ENCODE peak calls at places on chromosome 15, in eight cellular contexts. M is WERI-Rb-1, E is GM12865, K is choroid plexus epithelial cell, N is colonic mucosa, U is AG04450, X is transverse colon, T is BE2C. W is an unnamed sample.

GRCh38 chr15:66923438-66923881 is 141.9 kb upstream of the SMAD3 start:
- DNase-seq in M (peak; percentile 79), E (peak; percentile 44), K (peak; percentile 40), N (peak; percentile 51), U (no peak), X (peak; percentile 43), T (peak; percentile 63), W (no peak)

GRCh38 chr15:60026555-60026954 is 22.4 kb downstream of the FOXB1 start:
- DNase-seq in M (no peak), E (no peak), K (no peak), N (no peak), U (no peak), X (no peak), T (no peak), W (no peak)

GRCh38 chr15:48644498-48644826 is 1.0 kb downstream of the FBN1 start:
- DNase-seq in M (no peak), E (no peak), K (peak; percentile 47), N (no peak), U (no peak), X (no peak), T (no peak), W (no peak)

GRCh38 chr15:51736646-51737537 is 563 bp downstream of the LYSMD2 start:
- DNase-seq in M (peak; percentile 63), E (peak; percentile 77), K (peak; percentile 13), N (peak; percentile 77), U (no peak), X (peak; percentile 67), T (peak; percentile 75), W (no peak)

GRCh38 chr15:64009241-64009640 is 37.0 kb downstream of the DAPK2 start:
- DNase-seq in M (no peak), E (peak; percentile 54), K (peak; percentile 66), N (no peak), U (no peak), X (peak; percentile 50), T (no peak), W (no peak)

GRCh38 chr15:87954783-87955182 is 301.8 kb downstream of the NTRK3 start:
- DNase-seq in M (no peak), E (no peak), K (no peak), N (no peak), U (no peak), X (no peak), T (no peak), W (no peak)

GRCh38 chr15:74209997-74210573 is 7.5 kb upstream of the STRA6 start:
- DNase-seq in M (no peak), E (no peak), K (peak; percentile 82), N (no peak), U (no peak), X (no peak), T (no peak), W (no peak)

GRCh38 chr15:42097018-42097417 is 2.7 kb upstream of the PLA2G4D start:
- DNase-seq in M (no peak), E (no peak), K (no peak), N (no peak), U (no peak), X (no peak), T (no peak), W (no peak)

GRCh38 chr15:62928242-62928995 is 114.1 kb upstream of the TPM1 start:
- DNase-seq in M (peak; percentile 42), E (no peak), K (peak; percentile 88), N (no peak), U (peak; percentile 64), X (no peak), T (peak; percentile 86), W (no peak)
- TF ChIP-seq CTCF in M (peak; percentile 55), E (no peak), K (peak; percentile 39), N (no peak), U (peak; percentile 42), X (no peak), T (peak; percentile 80), W (peak; percentile 27)

DNA sequence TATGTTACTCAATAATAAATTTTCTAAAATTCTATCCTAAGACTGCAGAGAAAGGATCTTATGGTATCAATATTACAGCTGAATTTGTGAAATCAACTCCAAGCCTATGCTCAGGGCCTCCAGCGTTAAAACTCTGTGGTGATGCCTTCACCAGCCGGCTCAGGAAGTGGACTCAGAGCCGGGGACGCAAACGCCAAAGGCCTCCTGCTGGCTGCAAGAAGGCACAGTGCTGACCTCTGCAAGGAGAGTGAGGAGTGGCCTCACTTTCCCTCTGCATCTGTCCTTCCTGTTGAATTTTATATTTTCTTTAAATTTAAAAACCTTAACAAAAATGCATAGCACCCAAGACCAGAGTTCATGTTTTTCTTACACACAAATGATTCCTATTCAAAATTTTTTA is 48.5 kb downstream of the HERC2 start:
- DNase-seq in M (no peak), E (no peak), K (peak; percentile 78), N (no peak), U (no peak), X (no peak), T (no peak), W (no peak)
- TF ChIP-seq CTCF in M (no peak), E (no peak), K (peak; percentile 69), N (no peak), U (peak; percentile 41), X (no peak), T (peak; percentile 9), W (peak; percentile 52)

DNA sequence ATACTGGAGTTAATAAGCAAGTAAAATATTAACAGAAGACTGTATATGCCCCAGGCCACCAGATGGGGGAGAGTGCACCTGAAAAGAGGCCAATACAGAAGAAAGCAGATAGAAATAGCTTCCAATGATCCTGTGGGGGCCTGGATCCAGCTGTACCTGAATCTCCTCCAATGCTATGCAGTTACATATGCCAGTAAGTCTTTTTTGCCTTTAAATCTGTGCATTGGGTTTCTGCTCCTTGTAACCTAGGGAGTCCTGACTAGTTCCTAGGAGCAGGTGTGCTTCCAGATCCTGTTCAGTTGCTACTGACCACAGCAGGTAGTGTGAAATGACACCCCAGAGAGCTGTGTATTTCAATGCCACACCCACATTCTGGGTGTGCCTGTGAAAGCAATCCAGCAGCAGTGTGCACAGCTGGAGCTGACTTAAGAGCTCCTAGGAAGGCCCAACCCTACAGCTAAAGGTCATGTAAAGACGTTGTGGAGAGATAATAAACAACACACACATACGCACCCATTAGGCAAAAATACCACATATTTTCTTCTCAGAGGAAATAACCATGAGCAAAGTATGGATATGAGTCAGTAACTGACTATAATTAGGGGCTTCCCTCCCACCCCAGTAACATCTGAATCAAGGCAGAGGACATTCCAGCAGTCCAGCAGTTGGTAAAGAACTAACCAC is 62.2 kb upstream of the AKAP13 start:
- DNase-seq in M (no peak), E (peak; percentile 91), K (peak; percentile 98), N (peak; percentile 81), U (peak; percentile 82), X (peak; percentile 84), T (no peak), W (no peak)
- TF ChIP-seq CTCF in M (peak; percentile 13), E (peak; percentile 16), K (peak; percentile 50), N (no peak), U (peak; percentile 32), X (no peak), T (no peak), W (peak; percentile 33)

GRCh38 chr15:34793901-34794300 is 1.4 kb downstream of the ACTC1 start:
- DNase-seq in M (no peak), E (no peak), K (no peak), N (no peak), U (no peak), X (no peak), T (no peak), W (no peak)

GRCh38 chr15:34796847-34797246 is 1.5 kb upstream of the ACTC1 start:
- DNase-seq in M (no peak), E (no peak), K (peak; percentile 14), N (no peak), U (no peak), X (no peak), T (no peak), W (no peak)

GRCh38 chr15:34793071-34793470 is 2.3 kb downstream of the ACTC1 start:
- DNase-seq in M (no peak), E (no peak), K (no peak), N (no peak), U (no peak), X (no peak), T (no peak), W (no peak)

GRCh38 chr15:34794590-34795206 is 651 bp downstream of the ACTC1 start:
- DNase-seq in M (no peak), E (no peak), K (no peak), N (no peak), U (no peak), X (no peak), T (no peak), W (no peak)

GRCh38 chr15:34795267-34796081 is at the start of gene ACTC1:
- DNase-seq in M (peak; percentile 33), E (no peak), K (peak; percentile 37), N (no peak), U (no peak), X (no peak), T (no peak), W (peak; percentile 88)
- TF ChIP-seq CTCF in M (no peak), E (no peak), K (no peak), N (no peak), U (no peak), X (no peak), T (no peak), W (no peak)

DNA sequence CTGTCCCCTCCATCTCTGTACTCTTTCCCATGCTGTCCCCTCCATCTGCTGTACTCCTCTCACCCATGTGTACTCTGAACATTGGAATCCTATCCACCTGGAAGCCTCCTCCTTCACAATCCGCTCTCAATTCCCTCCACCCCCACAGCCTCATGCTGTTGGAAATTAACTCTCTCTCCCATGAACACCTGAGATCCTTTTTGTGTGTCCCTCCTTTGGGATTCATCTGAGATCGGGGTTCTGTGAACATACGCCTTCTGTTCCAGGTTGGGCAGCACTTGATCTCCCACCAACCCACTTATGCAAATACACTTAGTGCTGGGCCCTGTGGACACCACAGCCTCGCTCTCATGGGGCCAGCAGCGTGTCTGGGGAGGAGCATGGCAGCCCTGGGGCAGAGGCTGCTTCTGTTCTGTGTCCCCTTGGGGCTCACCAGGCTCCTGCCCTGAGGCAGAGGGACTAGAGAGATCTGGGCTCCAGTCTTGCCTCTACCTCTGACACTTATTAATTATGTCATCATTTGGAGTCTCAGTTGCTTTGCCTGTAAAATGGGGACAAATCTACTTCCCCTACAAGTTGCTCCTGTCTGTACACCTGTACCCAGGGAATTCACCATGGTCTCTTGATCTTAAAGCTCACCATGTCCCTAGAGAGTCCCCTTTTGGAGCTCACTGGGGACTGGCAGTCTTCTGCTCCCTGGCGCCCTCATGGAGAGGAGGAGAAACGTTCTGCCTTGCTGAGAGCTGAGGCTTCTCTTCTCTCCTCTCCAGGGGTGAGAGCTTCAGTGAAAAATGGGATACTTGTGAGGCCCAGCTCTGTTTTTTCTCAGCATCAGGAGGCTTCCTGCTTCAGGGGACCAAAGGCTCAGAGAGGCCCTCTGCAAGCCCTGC is 42.7 kb downstream of the ITGA11 start:
- DNase-seq in M (no peak), E (peak; percentile 29), K (no peak), N (no peak), U (no peak), X (no peak), T (peak; percentile 5), W (peak; percentile 70)
- TF ChIP-seq CTCF in M (no peak), E (no peak), K (peak; percentile 40), N (no peak), U (no peak), X (no peak), T (no peak), W (no peak)